ENCODE peak calls at places on chromosomes 12 and 14, in nine cellular contexts. E is testis, D is A549, X is HepG2, H is IMR-90, Q is HCT116, W is esophagus squamous epithelium, S is body of pancreas, N is transverse colon. K is an unnamed sample.

GRCh38 chr14:93039649-93040315 is 75.9 kb downstream of the ITPK1 start:
- DNase-seq in E (no peak), D (no peak), X (no peak), H (no peak), Q (no peak), W (no peak), S (no peak), N (no peak), K (no peak)

GRCh38 chr14:63670692-63671091 is 29.0 kb upstream of the WDR89 start:
- DNase-seq in E (no peak), D (no peak), X (no peak), H (no peak), Q (no peak), W (no peak), S (no peak), N (no peak), K (no peak)

GRCh38 chr12:12207746-12208145 is 59.1 kb downstream of the LRP6 start:
- DNase-seq in E (no peak), D (no peak), X (no peak), H (no peak), Q (no peak), W (no peak), S (no peak), N (no peak), K (no peak)

GRCh38 chr12:3732901-3733300 is 20.0 kb downstream of the CRACR2A start:
- DNase-seq in E (no peak), D (no peak), X (no peak), H (no peak), Q (no peak), W (no peak), S (no peak), N (peak; percentile 89), K (no peak)

GRCh38 chr12:93670104-93670503 is 7.1 kb upstream of the CRADD start:
- DNase-seq in E (no peak), D (no peak), X (no peak), H (no peak), Q (no peak), W (no peak), S (peak; percentile 34), N (no peak), K (no peak)

GRCh38 chr14:75995372-75996041 is 9.9 kb downstream of the IFT43 start:
- DNase-seq in E (peak; percentile 49), D (no peak), X (no peak), H (peak; percentile 95), Q (no peak), W (no peak), S (peak; percentile 28), N (peak; percentile 23), K (peak; percentile 74)

GRCh38 chr14:101188571-101188915 is 285.0 kb upstream of the RTL1 start:
- DNase-seq in E (no peak), D (no peak), X (no peak), H (no peak), Q (no peak), W (no peak), S (no peak), N (no peak), K (peak; percentile 6)

GRCh38 chr12:74817499-74817898 is 279.9 kb downstream of the ATXN7L3B start:
- DNase-seq in E (no peak), D (no peak), X (no peak), H (no peak), Q (no peak), W (no peak), S (no peak), N (no peak), K (no peak)

GRCh38 chr14:102805454-102805891 is 28.2 kb downstream of the TRAF3 start:
- DNase-seq in E (no peak), D (no peak), X (no peak), H (peak; percentile 70), Q (peak; percentile 68), W (no peak), S (no peak), N (peak; percentile 46), K (no peak)

GRCh38 chr14:49467091-49467490 is 119.1 kb downstream of the RPS29 start:
- DNase-seq in E (no peak), D (no peak), X (no peak), H (no peak), Q (no peak), W (no peak), S (no peak), N (no peak), K (no peak)

GRCh38 chr14:59075503-59075902 is 113.0 kb upstream of the DAAM1 start:
- DNase-seq in E (no peak), D (no peak), X (no peak), H (no peak), Q (no peak), W (no peak), S (no peak), N (no peak), K (no peak)

GRCh38 chr12:114400925-114401324 is 5.0 kb downstream of the TBX5 start:
- DNase-seq in E (no peak), D (no peak), X (no peak), H (peak; percentile 96), Q (no peak), W (no peak), S (no peak), N (no peak), K (no peak)

GRCh38 chr14:100076630-100077029 is 11.4 kb downstream of the EVL start:
- DNase-seq in E (peak; percentile 6), D (no peak), X (no peak), H (peak; percentile 81), Q (no peak), W (no peak), S (peak; percentile 35), N (no peak), K (no peak)

GRCh38 chr12:117134059-117134458 is 34.8 kb upstream of the TESC start:
- DNase-seq in E (no peak), D (no peak), X (no peak), H (no peak), Q (no peak), W (no peak), S (no peak), N (no peak), K (no peak)

GRCh38 chr14:74843653-74844052 is 32.3 kb downstream of the PROX2 start:
- DNase-seq in E (no peak), D (no peak), X (no peak), H (peak; percentile 54), Q (no peak), W (no peak), S (peak; percentile 15), N (no peak), K (no peak)

GRCh38 chr14:55535521-55536207 is 44.3 kb upstream of the KTN1 start:
- DNase-seq in E (no peak), D (no peak), X (no peak), H (peak; percentile 23), Q (no peak), W (no peak), S (no peak), N (no peak), K (no peak)

DNA sequence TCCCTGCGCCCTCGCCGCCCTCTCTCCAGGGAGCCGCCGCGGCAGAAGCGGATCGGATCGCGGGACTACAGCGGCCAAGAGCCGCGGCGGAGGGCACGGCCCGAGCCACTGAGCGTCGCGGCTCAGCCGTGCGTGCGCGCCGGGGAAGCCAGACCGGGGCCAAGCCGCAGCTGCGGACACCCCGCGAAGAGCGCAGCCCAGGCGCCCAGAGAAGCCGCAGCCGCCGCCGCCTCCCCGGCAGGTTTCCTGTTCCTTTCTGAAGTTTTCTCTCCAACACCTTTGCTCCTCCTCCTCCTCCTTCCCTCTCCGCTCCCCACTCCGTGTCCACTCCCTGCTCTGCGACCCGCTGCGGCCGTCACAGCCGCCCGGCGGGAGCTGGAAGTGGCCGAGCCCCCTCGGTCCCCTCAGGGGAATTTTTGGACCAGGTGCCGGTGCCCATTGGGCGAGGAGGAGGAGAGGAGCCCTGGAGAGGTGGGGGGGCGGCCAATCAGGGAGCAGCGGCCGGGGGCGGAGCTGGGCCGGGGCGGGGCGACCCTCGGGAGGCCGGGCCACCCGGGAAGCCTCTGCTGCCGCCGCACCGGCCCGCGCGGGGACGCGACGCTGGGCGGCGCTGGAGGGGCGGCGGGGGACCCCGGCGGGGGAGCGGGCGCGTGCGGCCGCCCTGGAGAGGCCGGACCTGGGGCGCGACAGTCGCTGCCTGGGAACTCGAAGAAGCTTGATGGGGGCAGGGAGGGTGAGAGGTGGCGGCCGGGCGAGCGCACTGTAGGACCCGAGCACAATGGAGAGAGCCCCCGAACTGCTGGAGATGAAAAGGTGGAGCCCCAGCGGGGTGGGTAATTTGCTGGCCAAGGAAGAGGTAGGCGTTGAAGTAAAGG is at the start of gene ITPR2:
- DNase-seq in E (peak; percentile 96), D (peak; percentile 94), X (peak; percentile 88), H (peak; percentile 78), Q (peak; percentile 74), W (peak; percentile 38), S (peak; percentile 97), N (peak; percentile 97), K (peak; percentile 95)
- H3K4me3 ChIP-seq in E (peak within 1 kb of the TSS; percentile 98), D (peak within 1 kb of the TSS; percentile 61), X (peak within 1 kb of the TSS; percentile 87), H (peak within 1 kb of the TSS; percentile 66), Q (peak within 1 kb of the TSS; percentile 77), W (peak within 1 kb of the TSS; percentile 77), S (peak within 1 kb of the TSS; percentile 50), N (peak within 1 kb of the TSS; percentile 84), K (peak within 1 kb of the TSS; percentile 92)

GRCh38 chr12:56258068-56258819 is at the start of gene ANKRD52:
- DNase-seq in E (peak; percentile 78), D (peak; percentile 88), X (peak; percentile 26), H (peak; percentile 71), Q (no peak), W (no peak), S (peak; percentile 73), N (peak; percentile 81), K (peak; percentile 73)
- TF ChIP-seq POLR2A in E (no peak), D (peak; percentile 65), X (peak; percentile 47), H (no peak), Q (no peak), W (peak; percentile 41), S (peak; percentile 42), N (no peak), K (peak; percentile 2)

GRCh38 chr14:32996343-32996742 is 57.7 kb downstream of the NPAS3 start:
- DNase-seq in E (no peak), D (no peak), X (no peak), H (no peak), Q (no peak), W (no peak), S (no peak), N (no peak), K (no peak)

DNA sequence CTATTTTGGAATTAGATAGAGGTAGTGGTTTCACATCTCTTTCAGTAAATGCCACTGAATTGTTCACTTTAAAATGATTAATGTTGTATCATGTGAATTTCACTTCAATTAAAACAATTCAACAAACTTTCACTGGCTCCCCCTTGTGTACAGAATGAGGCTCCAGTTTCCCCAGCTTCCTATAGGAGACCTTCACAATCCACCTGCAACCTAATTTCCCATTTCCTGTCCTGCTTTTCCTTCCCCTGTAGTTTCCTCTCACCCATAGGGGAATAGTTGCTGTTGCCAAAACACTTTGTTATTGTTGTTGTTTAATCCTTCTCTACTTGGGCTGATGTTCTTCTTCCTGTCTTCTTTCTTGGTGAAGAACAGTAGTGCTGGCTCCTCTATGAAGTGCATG is 59.8 kb downstream of the NPAS3 start:
- DNase-seq in E (no peak), D (no peak), X (no peak), H (peak; percentile 9), Q (no peak), W (no peak), S (peak; percentile 6), N (no peak), K (no peak)
- TF ChIP-seq CTCF in E (no peak), D (peak; percentile 7), X (no peak), H (peak; percentile 55), Q (no peak), W (peak; percentile 48), S (peak; percentile 46), N (no peak), K (no peak)

DNA sequence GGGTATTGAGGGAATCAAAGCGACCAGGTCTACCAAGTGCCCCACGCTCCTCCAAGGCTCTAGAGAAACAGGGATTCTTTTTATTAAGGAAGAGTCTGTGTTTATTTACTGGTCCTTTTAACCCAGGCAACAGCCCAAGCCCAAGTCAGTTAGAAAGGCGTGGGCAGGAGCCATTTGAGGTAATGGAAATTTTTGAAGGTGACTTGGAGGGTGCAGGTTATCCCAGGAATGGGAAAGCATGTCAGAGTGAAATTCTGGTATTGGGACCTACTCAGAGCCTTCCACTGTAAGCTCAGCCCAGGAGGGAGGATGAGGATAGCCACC is 2.9 kb downstream of the SLC6A12 start:
- DNase-seq in E (no peak), D (no peak), X (no peak), H (no peak), Q (no peak), W (no peak), S (peak; percentile 51), N (no peak), K (no peak)
- H3K4me3 ChIP-seq in E (no peak overlapping the region), D (no peak overlapping the region), X (peak overlapping the region; percentile 62), H (no peak overlapping the region), Q (no peak overlapping the region), W (no peak overlapping the region), S (no peak overlapping the region), N (no peak overlapping the region), K (no peak overlapping the region)